ENCODE peak calls at places on chromosomes 7 and 10, in ten cellular contexts. S, Z, A, V, L, I, O, X, Y and D are unnamed samples.

GRCh38 chr10:44978570-44979280 is at the start of gene DEPP1:
- DNase-seq in X (peak; percentile 93), Z (no peak), L (no peak), O (peak; percentile 98), I (no peak), S (peak; percentile 56), V (no peak), A (peak; percentile 81), Y (peak; percentile 61), D (peak; percentile 97)

GRCh38 chr7:27238979-27239779 is 3.4 kb upstream of the EVX1 start:
- DNase-seq in L (no peak), O (peak; percentile 39), I (no peak), S (no peak), V (no peak), A (no peak), Y (no peak), Z (no peak), X (no peak), D (peak; percentile 59)

GRCh38 chr7:108630002-108630401 is 60.3 kb downstream of the DNAJB9 start:
- DNase-seq in X (no peak), I (no peak), Z (no peak), V (no peak), L (no peak), Y (no peak), O (peak; percentile 45), A (no peak), S (no peak), D (no peak)

GRCh38 chr10:91887075-91887899 is 22.0 kb downstream of the FGFBP3 start:
- DNase-seq in X (no peak), I (no peak), Y (no peak), A (peak; percentile 43), S (no peak), V (peak; percentile 60), L (peak; percentile 33), O (peak; percentile 74), Z (no peak), D (peak; percentile 67)

GRCh38 chr7:7982904-7983303 is 14.3 kb downstream of the GLCCI1 start:
- DNase-seq in O (no peak), L (no peak), S (no peak), Y (no peak), X (no peak), A (no peak), V (no peak), Z (no peak), I (no peak), D (no peak)

GRCh38 chr7:107824858-107825257 is 21.8 kb upstream of the SLC26A3 start:
- DNase-seq in O (no peak), A (no peak), S (no peak), X (no peak), I (no peak), V (no peak), Y (no peak), L (no peak), Z (no peak), D (no peak)

GRCh38 chr7:83547526-83547925 is 101.4 kb downstream of the SEMA3E start:
- DNase-seq in I (no peak), L (no peak), V (no peak), A (peak; percentile 57), S (no peak), X (no peak), Z (no peak), Y (peak; percentile 92), O (peak; percentile 52), D (peak; percentile 96)

GRCh38 chr7:150383710-150384397 is 4.7 kb downstream of the ZNF775 start:
- DNase-seq in S (no peak), Y (peak; percentile 61), Z (no peak), I (no peak), V (no peak), A (peak; percentile 90), L (no peak), O (peak; percentile 79), X (peak; percentile 90), D (peak; percentile 99)